ENCODE peak calls at places on chromosomes 6 and 20, in seven cellular contexts. One of them, this sample, is unnamed.

GRCh38 chr6:17015551-17016381 is 86.1 kb upstream of the STMND1 start:
- DNase-seq in hypothalamus: no peak
- DNase-seq in dorsolateral prefrontal cortex: no peak
- DNase-seq in smooth muscle cell of the brain vasculature: no peak
- DNase-seq in breast epithelium: no peak
- DNase-seq in Ammon's horn: no peak
- DNase-seq in activated T-cell treated with anti-CD3 and anti-CD28 coated beads, Interleukin-2, amount 50 U/mL, for 72 hours: peak; percentile 6
- DNase-seq in this sample: no peak

GRCh38 chr6:35047265-35048011 is 93.7 kb downstream of the TCP11 start:
- DNase-seq in hypothalamus: peak; percentile 78
- DNase-seq in dorsolateral prefrontal cortex: no peak
- DNase-seq in smooth muscle cell of the brain vasculature: no peak
- DNase-seq in breast epithelium: no peak
- DNase-seq in Ammon's horn: no peak
- DNase-seq in activated T-cell treated with anti-CD3 and anti-CD28 coated beads, Interleukin-2, amount 50 U/mL, for 72 hours: no peak
- DNase-seq in this sample: no peak

GRCh38 chr6:76742919-76743318 is 670.5 kb upstream of the IMPG1 start:
- DNase-seq in hypothalamus: no peak
- DNase-seq in dorsolateral prefrontal cortex: no peak
- DNase-seq in smooth muscle cell of the brain vasculature: no peak
- DNase-seq in breast epithelium: no peak
- DNase-seq in Ammon's horn: no peak
- DNase-seq in activated T-cell treated with anti-CD3 and anti-CD28 coated beads, Interleukin-2, amount 50 U/mL, for 72 hours: no peak
- DNase-seq in this sample: no peak

GRCh38 chr6:139961190-139961589 is 586.7 kb upstream of the CITED2 start:
- DNase-seq in hypothalamus: no peak
- DNase-seq in dorsolateral prefrontal cortex: no peak
- DNase-seq in smooth muscle cell of the brain vasculature: no peak
- DNase-seq in breast epithelium: no peak
- DNase-seq in Ammon's horn: no peak
- DNase-seq in activated T-cell treated with anti-CD3 and anti-CD28 coated beads, Interleukin-2, amount 50 U/mL, for 72 hours: no peak
- DNase-seq in this sample: no peak

GRCh38 chr20:47136782-47137181 is 219.7 kb downstream of the ZMYND8 start:
- DNase-seq in hypothalamus: peak; percentile 33
- DNase-seq in dorsolateral prefrontal cortex: no peak
- DNase-seq in smooth muscle cell of the brain vasculature: no peak
- DNase-seq in breast epithelium: no peak
- DNase-seq in Ammon's horn: no peak
- DNase-seq in activated T-cell treated with anti-CD3 and anti-CD28 coated beads, Interleukin-2, amount 50 U/mL, for 72 hours: no peak
- DNase-seq in this sample: no peak

GRCh38 chr20:11378252-11378651 is 539.4 kb upstream of the BTBD3 start:
- DNase-seq in hypothalamus: no peak
- DNase-seq in dorsolateral prefrontal cortex: no peak
- DNase-seq in smooth muscle cell of the brain vasculature: no peak
- DNase-seq in breast epithelium: no peak
- DNase-seq in Ammon's horn: no peak
- DNase-seq in activated T-cell treated with anti-CD3 and anti-CD28 coated beads, Interleukin-2, amount 50 U/mL, for 72 hours: no peak
- DNase-seq in this sample: no peak

GRCh38 chr20:36666181-36666740 is 20.3 kb upstream of the SLA2 start:
- DNase-seq in hypothalamus: no peak
- DNase-seq in dorsolateral prefrontal cortex: no peak
- DNase-seq in smooth muscle cell of the brain vasculature: no peak
- DNase-seq in breast epithelium: no peak
- DNase-seq in Ammon's horn: no peak
- DNase-seq in activated T-cell treated with anti-CD3 and anti-CD28 coated beads, Interleukin-2, amount 50 U/mL, for 72 hours: no peak
- DNase-seq in this sample: no peak

GRCh38 chr20:5135363-5136012 is 8.7 kb downstream of the CDS2 start:
- DNase-seq in hypothalamus: peak; percentile 61
- DNase-seq in dorsolateral prefrontal cortex: no peak
- DNase-seq in smooth muscle cell of the brain vasculature: no peak
- DNase-seq in breast epithelium: no peak
- DNase-seq in Ammon's horn: peak; percentile 71
- DNase-seq in activated T-cell treated with anti-CD3 and anti-CD28 coated beads, Interleukin-2, amount 50 U/mL, for 72 hours: no peak
- DNase-seq in this sample: peak; percentile 34

GRCh38 chr20:49290608-49291191 is 12.8 kb upstream of the ZNFX1 start:
- DNase-seq in hypothalamus: no peak
- DNase-seq in dorsolateral prefrontal cortex: no peak
- DNase-seq in smooth muscle cell of the brain vasculature: no peak
- DNase-seq in breast epithelium: no peak
- DNase-seq in Ammon's horn: no peak
- DNase-seq in activated T-cell treated with anti-CD3 and anti-CD28 coated beads, Interleukin-2, amount 50 U/mL, for 72 hours: no peak
- DNase-seq in this sample: no peak

GRCh38 chr20:8304124-8304800 is 172.2 kb downstream of the PLCB1 start:
- DNase-seq in hypothalamus: no peak
- DNase-seq in dorsolateral prefrontal cortex: no peak
- DNase-seq in smooth muscle cell of the brain vasculature: no peak
- DNase-seq in breast epithelium: no peak
- DNase-seq in Ammon's horn: no peak
- DNase-seq in activated T-cell treated with anti-CD3 and anti-CD28 coated beads, Interleukin-2, amount 50 U/mL, for 72 hours: no peak
- DNase-seq in this sample: no peak

GRCh38 chr6:90021701-90022100 is 127.4 kb downstream of the GJA10 start:
- DNase-seq in hypothalamus: no peak
- DNase-seq in dorsolateral prefrontal cortex: no peak
- DNase-seq in smooth muscle cell of the brain vasculature: no peak
- DNase-seq in breast epithelium: no peak
- DNase-seq in Ammon's horn: no peak
- DNase-seq in activated T-cell treated with anti-CD3 and anti-CD28 coated beads, Interleukin-2, amount 50 U/mL, for 72 hours: no peak
- DNase-seq in this sample: no peak

GRCh38 chr6:26354162-26354561 is 10.8 kb upstream of the BTN3A2 start:
- DNase-seq in hypothalamus: no peak
- DNase-seq in dorsolateral prefrontal cortex: no peak
- DNase-seq in smooth muscle cell of the brain vasculature: no peak
- DNase-seq in breast epithelium: no peak
- DNase-seq in Ammon's horn: no peak
- DNase-seq in activated T-cell treated with anti-CD3 and anti-CD28 coated beads, Interleukin-2, amount 50 U/mL, for 72 hours: no peak
- DNase-seq in this sample: no peak

GRCh38 chr6:82268301-82268846 is 20.8 kb upstream of the IBTK start:
- DNase-seq in hypothalamus: no peak
- DNase-seq in dorsolateral prefrontal cortex: no peak
- DNase-seq in smooth muscle cell of the brain vasculature: no peak
- DNase-seq in breast epithelium: no peak
- DNase-seq in Ammon's horn: no peak
- DNase-seq in activated T-cell treated with anti-CD3 and anti-CD28 coated beads, Interleukin-2, amount 50 U/mL, for 72 hours: no peak
- DNase-seq in this sample: no peak

GRCh38 chr20:38730989-38731737 is 6.9 kb downstream of the SLC32A1 start:
- DNase-seq in hypothalamus: peak; percentile 65
- DNase-seq in dorsolateral prefrontal cortex: peak; percentile 69
- DNase-seq in smooth muscle cell of the brain vasculature: no peak
- DNase-seq in breast epithelium: no peak
- DNase-seq in Ammon's horn: peak; percentile 77
- DNase-seq in activated T-cell treated with anti-CD3 and anti-CD28 coated beads, Interleukin-2, amount 50 U/mL, for 72 hours: peak; percentile 83
- DNase-seq in this sample: peak; percentile 22

GRCh38 chr20:1389703-1390385 is 3.0 kb downstream of the FKBP1A start:
- DNase-seq in hypothalamus: peak; percentile 21
- DNase-seq in dorsolateral prefrontal cortex: no peak
- DNase-seq in smooth muscle cell of the brain vasculature: no peak
- DNase-seq in breast epithelium: no peak
- DNase-seq in Ammon's horn: no peak
- DNase-seq in activated T-cell treated with anti-CD3 and anti-CD28 coated beads, Interleukin-2, amount 50 U/mL, for 72 hours: no peak
- DNase-seq in this sample: no peak

GRCh38 chr6:139981810-139982550 is 607.5 kb upstream of the CITED2 start:
- DNase-seq in hypothalamus: no peak
- DNase-seq in dorsolateral prefrontal cortex: no peak
- DNase-seq in smooth muscle cell of the brain vasculature: peak; percentile 79
- DNase-seq in breast epithelium: no peak
- DNase-seq in Ammon's horn: peak; percentile 19
- DNase-seq in activated T-cell treated with anti-CD3 and anti-CD28 coated beads, Interleukin-2, amount 50 U/mL, for 72 hours: no peak
- DNase-seq in this sample: no peak

GRCh38 chr20:4170621-4171537 is 155.5 kb upstream of the RNF24 start:
- DNase-seq in hypothalamus: peak; percentile 71
- DNase-seq in dorsolateral prefrontal cortex: no peak
- DNase-seq in smooth muscle cell of the brain vasculature: peak; percentile 59
- DNase-seq in breast epithelium: no peak
- DNase-seq in Ammon's horn: peak; percentile 83
- DNase-seq in activated T-cell treated with anti-CD3 and anti-CD28 coated beads, Interleukin-2, amount 50 U/mL, for 72 hours: no peak
- DNase-seq in this sample: peak; percentile 41

GRCh38 chr6:102154176-102154575 is 760.7 kb downstream of the GRIK2 start:
- DNase-seq in hypothalamus: no peak
- DNase-seq in dorsolateral prefrontal cortex: no peak
- DNase-seq in smooth muscle cell of the brain vasculature: no peak
- DNase-seq in breast epithelium: no peak
- DNase-seq in Ammon's horn: no peak
- DNase-seq in activated T-cell treated with anti-CD3 and anti-CD28 coated beads, Interleukin-2, amount 50 U/mL, for 72 hours: no peak
- DNase-seq in this sample: no peak

GRCh38 chr6:134173007-134173690 is 120.7 kb upstream of the SLC2A12 start:
- DNase-seq in hypothalamus: no peak
- DNase-seq in dorsolateral prefrontal cortex: no peak
- DNase-seq in smooth muscle cell of the brain vasculature: no peak
- DNase-seq in breast epithelium: no peak
- DNase-seq in Ammon's horn: no peak
- DNase-seq in activated T-cell treated with anti-CD3 and anti-CD28 coated beads, Interleukin-2, amount 50 U/mL, for 72 hours: no peak
- DNase-seq in this sample: no peak

GRCh38 chr6:10449751-10450150 is 34.9 kb upstream of the TFAP2A start:
- DNase-seq in hypothalamus: no peak
- DNase-seq in dorsolateral prefrontal cortex: no peak
- DNase-seq in smooth muscle cell of the brain vasculature: no peak
- DNase-seq in breast epithelium: no peak
- DNase-seq in Ammon's horn: no peak
- DNase-seq in activated T-cell treated with anti-CD3 and anti-CD28 coated beads, Interleukin-2, amount 50 U/mL, for 72 hours: no peak
- DNase-seq in this sample: no peak

GRCh38 chr20:46672543-46673148 is 16.6 kb downstream of the TP53RK start:
- DNase-seq in hypothalamus: no peak
- DNase-seq in dorsolateral prefrontal cortex: no peak
- DNase-seq in smooth muscle cell of the brain vasculature: no peak
- DNase-seq in breast epithelium: no peak
- DNase-seq in Ammon's horn: no peak
- DNase-seq in activated T-cell treated with anti-CD3 and anti-CD28 coated beads, Interleukin-2, amount 50 U/mL, for 72 hours: no peak
- DNase-seq in this sample: no peak

GRCh38 chr6:26232950-26233607 is 131.9 kb upstream of the BTN3A2 start:
- DNase-seq in hypothalamus: no peak
- DNase-seq in dorsolateral prefrontal cortex: no peak
- DNase-seq in smooth muscle cell of the brain vasculature: no peak
- DNase-seq in breast epithelium: peak; percentile 53
- DNase-seq in Ammon's horn: no peak
- DNase-seq in activated T-cell treated with anti-CD3 and anti-CD28 coated beads, Interleukin-2, amount 50 U/mL, for 72 hours: peak; percentile 51
- DNase-seq in this sample: no peak

GRCh38 chr20:50982372-50982771 is 23.8 kb downstream of the MOCS3 start:
- DNase-seq in hypothalamus: no peak
- DNase-seq in dorsolateral prefrontal cortex: no peak
- DNase-seq in smooth muscle cell of the brain vasculature: no peak
- DNase-seq in breast epithelium: peak; percentile 57
- DNase-seq in Ammon's horn: no peak
- DNase-seq in activated T-cell treated with anti-CD3 and anti-CD28 coated beads, Interleukin-2, amount 50 U/mL, for 72 hours: no peak
- DNase-seq in this sample: no peak

GRCh38 chr20:9103955-9104354 is 35.1 kb downstream of the PLCB4 start:
- DNase-seq in hypothalamus: no peak
- DNase-seq in dorsolateral prefrontal cortex: no peak
- DNase-seq in smooth muscle cell of the brain vasculature: no peak
- DNase-seq in breast epithelium: no peak
- DNase-seq in Ammon's horn: no peak
- DNase-seq in activated T-cell treated with anti-CD3 and anti-CD28 coated beads, Interleukin-2, amount 50 U/mL, for 72 hours: no peak
- DNase-seq in this sample: no peak

GRCh38 chr20:4243071-4243470 is 227.7 kb upstream of the RNF24 start:
- DNase-seq in hypothalamus: no peak
- DNase-seq in dorsolateral prefrontal cortex: no peak
- DNase-seq in smooth muscle cell of the brain vasculature: no peak
- DNase-seq in breast epithelium: no peak
- DNase-seq in Ammon's horn: no peak
- DNase-seq in activated T-cell treated with anti-CD3 and anti-CD28 coated beads, Interleukin-2, amount 50 U/mL, for 72 hours: no peak
- DNase-seq in this sample: no peak

GRCh38 chr20:57432874-57433491 is 41.8 kb downstream of the RBM38 start:
- DNase-seq in hypothalamus: no peak
- DNase-seq in dorsolateral prefrontal cortex: no peak
- DNase-seq in smooth muscle cell of the brain vasculature: no peak
- DNase-seq in breast epithelium: no peak
- DNase-seq in Ammon's horn: no peak
- DNase-seq in activated T-cell treated with anti-CD3 and anti-CD28 coated beads, Interleukin-2, amount 50 U/mL, for 72 hours: peak; percentile 62
- DNase-seq in this sample: no peak

GRCh38 chr6:24779416-24779815 is 4.7 kb downstream of the GMNN start:
- DNase-seq in hypothalamus: no peak
- DNase-seq in dorsolateral prefrontal cortex: no peak
- DNase-seq in smooth muscle cell of the brain vasculature: no peak
- DNase-seq in breast epithelium: no peak
- DNase-seq in Ammon's horn: no peak
- DNase-seq in activated T-cell treated with anti-CD3 and anti-CD28 coated beads, Interleukin-2, amount 50 U/mL, for 72 hours: no peak
- DNase-seq in this sample: no peak

GRCh38 chr6:107348224-107348623 is 111.1 kb downstream of the PDSS2 start:
- DNase-seq in hypothalamus: no peak
- DNase-seq in dorsolateral prefrontal cortex: no peak
- DNase-seq in smooth muscle cell of the brain vasculature: no peak
- DNase-seq in breast epithelium: no peak
- DNase-seq in Ammon's horn: no peak
- DNase-seq in activated T-cell treated with anti-CD3 and anti-CD28 coated beads, Interleukin-2, amount 50 U/mL, for 72 hours: no peak
- DNase-seq in this sample: no peak

GRCh38 chr6:12182676-12183075 is 107.5 kb upstream of the EDN1 start:
- DNase-seq in hypothalamus: no peak
- DNase-seq in dorsolateral prefrontal cortex: no peak
- DNase-seq in smooth muscle cell of the brain vasculature: no peak
- DNase-seq in breast epithelium: no peak
- DNase-seq in Ammon's horn: no peak
- DNase-seq in activated T-cell treated with anti-CD3 and anti-CD28 coated beads, Interleukin-2, amount 50 U/mL, for 72 hours: peak; percentile 6
- DNase-seq in this sample: no peak

GRCh38 chr6:34093854-34094430 is 51.9 kb downstream of the GRM4 start:
- DNase-seq in hypothalamus: no peak
- DNase-seq in dorsolateral prefrontal cortex: no peak
- DNase-seq in smooth muscle cell of the brain vasculature: no peak
- DNase-seq in breast epithelium: no peak
- DNase-seq in Ammon's horn: no peak
- DNase-seq in activated T-cell treated with anti-CD3 and anti-CD28 coated beads, Interleukin-2, amount 50 U/mL, for 72 hours: no peak
- DNase-seq in this sample: no peak

GRCh38 chr6:42263165-42263852 is 45.6 kb upstream of the MRPS10 start:
- DNase-seq in hypothalamus: no peak
- DNase-seq in dorsolateral prefrontal cortex: no peak
- DNase-seq in smooth muscle cell of the brain vasculature: no peak
- DNase-seq in breast epithelium: no peak
- DNase-seq in Ammon's horn: no peak
- DNase-seq in activated T-cell treated with anti-CD3 and anti-CD28 coated beads, Interleukin-2, amount 50 U/mL, for 72 hours: no peak
- DNase-seq in this sample: no peak

GRCh38 chr6:36980129-36980528 is 5.9 kb downstream of the MTCH1 start:
- DNase-seq in hypothalamus: no peak
- DNase-seq in dorsolateral prefrontal cortex: no peak
- DNase-seq in smooth muscle cell of the brain vasculature: no peak
- DNase-seq in breast epithelium: no peak
- DNase-seq in Ammon's horn: no peak
- DNase-seq in activated T-cell treated with anti-CD3 and anti-CD28 coated beads, Interleukin-2, amount 50 U/mL, for 72 hours: no peak
- DNase-seq in this sample: no peak

GRCh38 chr6:112511441-112511840 is 164.3 kb downstream of the RFPL4B start:
- DNase-seq in hypothalamus: no peak
- DNase-seq in dorsolateral prefrontal cortex: no peak
- DNase-seq in smooth muscle cell of the brain vasculature: no peak
- DNase-seq in breast epithelium: no peak
- DNase-seq in Ammon's horn: no peak
- DNase-seq in activated T-cell treated with anti-CD3 and anti-CD28 coated beads, Interleukin-2, amount 50 U/mL, for 72 hours: no peak
- DNase-seq in this sample: no peak

GRCh38 chr6:16925461-16925860 is 164.2 kb upstream of the ATXN1 start:
- DNase-seq in hypothalamus: no peak
- DNase-seq in dorsolateral prefrontal cortex: no peak
- DNase-seq in smooth muscle cell of the brain vasculature: no peak
- DNase-seq in breast epithelium: no peak
- DNase-seq in Ammon's horn: no peak
- DNase-seq in activated T-cell treated with anti-CD3 and anti-CD28 coated beads, Interleukin-2, amount 50 U/mL, for 72 hours: no peak
- DNase-seq in this sample: no peak

GRCh38 chr20:49914310-49915117 is 815 bp downstream of the SPATA2 start:
- DNase-seq in hypothalamus: peak; percentile 71
- DNase-seq in dorsolateral prefrontal cortex: no peak
- DNase-seq in smooth muscle cell of the brain vasculature: no peak
- DNase-seq in breast epithelium: no peak
- DNase-seq in Ammon's horn: no peak
- DNase-seq in activated T-cell treated with anti-CD3 and anti-CD28 coated beads, Interleukin-2, amount 50 U/mL, for 72 hours: no peak
- DNase-seq in this sample: no peak

GRCh38 chr6:110538416-110539060 is 62.1 kb upstream of the SLC22A16 start:
- DNase-seq in hypothalamus: no peak
- DNase-seq in dorsolateral prefrontal cortex: no peak
- DNase-seq in smooth muscle cell of the brain vasculature: no peak
- DNase-seq in breast epithelium: no peak
- DNase-seq in Ammon's horn: no peak
- DNase-seq in activated T-cell treated with anti-CD3 and anti-CD28 coated beads, Interleukin-2, amount 50 U/mL, for 72 hours: no peak
- DNase-seq in this sample: no peak